ENCODE peak calls at places on chromosomes 12 and 14, in five cellular contexts. Y is glutamatergic neuron, B is OCI-LY7, V is left ventricle myocardium inferior, G is WTC11. O is an unnamed sample.

GRCh38 chr12:14937689-14938088 is 648 bp downstream of the ERP27 start:
- DNase-seq in Y (no peak), B (no peak), V (no peak), G (peak), O (no peak)

GRCh38 chr14:56005580-56006053 is 112.6 kb upstream of the PELI2 start:
- DNase-seq in Y (peak), B (no peak), V (no peak), G (no peak), O (no peak)

GRCh38 chr12:88052686-88053085 is 23.5 kb upstream of the C12orf50 start:
- DNase-seq in Y (peak), B (peak), V (no peak), G (peak), O (no peak)

GRCh38 chr12:48193623-48194022 is 9.5 kb downstream of the OR10AD1 start:
- DNase-seq in Y (no peak), B (no peak), V (no peak), G (no peak), O (no peak)

GRCh38 chr14:104876251-104876699 is 11.2 kb downstream of the CEP170B start:
- DNase-seq in Y (peak), B (peak), V (no peak), G (peak), O (no peak)

GRCh38 chr14:72745991-72746980 is 147.6 kb downstream of the DPF3 start:
- DNase-seq in Y (no peak), B (no peak), V (no peak), G (no peak), O (no peak)

GRCh38 chr12:94855853-94856252 is 147.6 kb downstream of the NDUFA12 start:
- DNase-seq in Y (no peak), B (no peak), V (no peak), G (no peak), O (no peak)

GRCh38 chr12:12442548-12443071 is 85.7 kb downstream of the BORCS5 start:
- DNase-seq in Y (no peak), B (no peak), V (no peak), G (no peak), O (no peak)

GRCh38 chr14:64569108-64570045 is 19.6 kb downstream of the PPP1R36 start:
- DNase-seq in Y (no peak), B (no peak), V (peak), G (no peak), O (no peak)

GRCh38 chr12:101782544-101782855 is 43.2 kb upstream of the SYCP3 start:
- DNase-seq in Y (no peak), B (no peak), V (no peak), G (no peak), O (no peak)

GRCh38 chr12:76706099-76706498 is 57.8 kb upstream of the ZDHHC17 start:
- DNase-seq in Y (no peak), B (peak), V (no peak), G (no peak), O (no peak)

GRCh38 chr12:32776258-32776657 is 20.6 kb upstream of the YARS2 start:
- DNase-seq in Y (no peak), B (no peak), V (no peak), G (no peak), O (no peak)

GRCh38 chr12:93571854-93572711 is at the start of gene SOCS2:
- DNase-seq in Y (peak), B (no peak), V (peak), G (peak), O (peak)

GRCh38 chr12:95141305-95141704 is 67.9 kb upstream of the NR2C1 start:
- DNase-seq in Y (no peak), B (no peak), V (no peak), G (no peak), O (no peak)

GRCh38 chr12:80472241-80472640 is 28.2 kb downstream of the PTPRQ start:
- DNase-seq in Y (no peak), B (no peak), V (no peak), G (no peak), O (no peak)

GRCh38 chr12:130762319-130762675 is 46.2 kb upstream of the RIMBP2 start:
- DNase-seq in Y (no peak), B (no peak), V (no peak), G (no peak), O (no peak)

GRCh38 chr12:12803186-12803585 is 10.0 kb upstream of the DDX47 start:
- DNase-seq in Y (no peak), B (peak), V (no peak), G (no peak), O (peak)

GRCh38 chr14:89304972-89305703 is 111.9 kb downstream of the FOXN3 start:
- DNase-seq in Y (no peak), B (peak), V (no peak), G (no peak), O (no peak)

GRCh38 chr12:91910871-91911388 is 234.7 kb downstream of the BTG1 start:
- DNase-seq in Y (no peak), B (peak), V (no peak), G (no peak), O (no peak)

GRCh38 chr12:122126342-122126635 is 47.7 kb downstream of the IL31 start:
- DNase-seq in Y (no peak), B (no peak), V (no peak), G (no peak), O (no peak)

GRCh38 chr14:104856157-104856868 is 8.8 kb upstream of the CEP170B start:
- DNase-seq in Y (no peak), B (no peak), V (no peak), G (no peak), O (no peak)

GRCh38 chr12:6604254-6605029 is 2.7 kb downstream of the CHD4 start:
- DNase-seq in Y (no peak), B (no peak), V (no peak), G (no peak), O (no peak)

GRCh38 chr12:124904306-124905098 is 9.9 kb downstream of the UBC start:
- DNase-seq in Y (peak), B (no peak), V (peak), G (no peak), O (peak)

GRCh38 chr12:88036368-88036965 is 7.3 kb upstream of the C12orf50 start:
- DNase-seq in Y (no peak), B (peak), V (no peak), G (no peak), O (no peak)

GRCh38 chr12:40158592-40159111 is 52.8 kb upstream of the SLC2A13 start:
- DNase-seq in Y (no peak), B (no peak), V (no peak), G (no peak), O (no peak)

GRCh38 chr14:42855159-42855558 is 1248.5 kb downstream of the LRFN5 start:
- DNase-seq in Y (no peak), B (no peak), V (no peak), G (no peak), O (no peak)

GRCh38 chr12:63150255-63151060 is 543 bp downstream of the AVPR1A start:
- DNase-seq in Y (peak), B (no peak), V (peak), G (peak), O (peak)

GRCh38 chr14:92688434-92689375 is 59.7 kb downstream of the LGMN start:
- DNase-seq in Y (no peak), B (no peak), V (no peak), G (no peak), O (peak)

GRCh38 chr14:105394714-105395537 is 3.4 kb upstream of the TEX22 start:
- DNase-seq in Y (no peak), B (no peak), V (no peak), G (no peak), O (peak)

GRCh38 chr12:53219956-53220856 is 11.8 kb downstream of the RARG start:
- DNase-seq in Y (peak), B (peak), V (peak), G (peak), O (peak)

GRCh38 chr14:30601579-30601916 is 20.6 kb upstream of the SCFD1 start:
- DNase-seq in Y (no peak), B (no peak), V (no peak), G (no peak), O (no peak)

GRCh38 chr14:31205681-31206535 is 1.7 kb downstream of the HECTD1 start:
- DNase-seq in Y (no peak), B (peak), V (no peak), G (no peak), O (no peak)

GRCh38 chr14:69990319-69990718 is 111.1 kb downstream of the SMOC1 start:
- DNase-seq in Y (no peak), B (no peak), V (no peak), G (no peak), O (no peak)

GRCh38 chr12:118500302-118500701 is 123.9 kb downstream of the SUDS3 start:
- DNase-seq in Y (no peak), B (no peak), V (no peak), G (no peak), O (no peak)

DNA sequence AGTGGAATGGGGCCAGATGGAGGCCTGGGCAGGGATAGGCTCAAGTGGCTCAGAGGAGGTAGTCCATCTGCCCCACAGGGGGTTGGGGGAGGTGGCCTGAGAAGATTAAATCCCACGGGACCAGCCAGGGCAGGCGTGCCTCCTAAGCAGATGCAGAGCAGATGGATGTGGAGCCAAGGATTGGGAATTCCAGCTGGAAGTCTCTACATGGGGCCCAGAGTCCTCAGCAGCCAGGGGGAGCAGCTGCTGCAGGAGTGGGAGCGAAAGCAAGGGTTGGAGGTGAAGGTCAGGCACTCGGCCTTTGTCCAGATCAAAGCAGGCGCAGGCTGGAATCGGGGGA is 42.4 kb upstream of the VRK1 start:
- DNase-seq in Y (peak), B (no peak), V (no peak), G (peak), O (no peak)
- TF ChIP-seq CTCF in Y (no peak), B (no peak), V (no peak), G (no peak), O (no peak)

DNA sequence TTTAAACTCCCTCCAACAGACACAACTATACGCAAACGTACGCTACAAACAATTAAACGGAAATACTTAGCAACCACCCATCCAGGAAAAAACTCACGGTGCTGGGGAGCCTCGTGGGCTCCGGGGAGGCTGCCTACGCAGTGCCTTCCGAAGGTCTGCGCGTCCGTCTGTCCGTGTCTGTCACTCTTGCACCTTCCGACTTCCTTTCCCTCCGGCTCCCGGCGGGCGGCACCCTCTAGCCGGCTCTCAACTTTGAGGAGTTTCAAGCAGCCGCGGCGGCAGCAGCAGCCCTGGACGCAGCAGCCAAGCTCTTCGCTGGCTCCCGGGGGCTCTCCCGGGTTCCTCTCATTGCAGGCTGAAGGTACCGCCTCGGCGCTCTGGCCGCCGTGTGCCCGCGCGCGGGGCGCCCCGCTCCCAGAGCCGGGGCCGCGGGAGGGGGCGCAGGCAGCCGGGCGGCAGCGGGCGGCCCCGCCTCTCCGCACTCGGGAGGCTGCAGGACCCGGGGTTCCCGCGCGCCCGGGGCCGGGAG is at the start of gene PCED1B:
- DNase-seq in Y (peak), B (peak), V (peak), G (peak), O (peak)
- TF ChIP-seq CTCF in Y (no peak), B (peak), V (peak), G (no peak), O (no peak)

GRCh38 chr12:10749700-10750384 is 26.7 kb upstream of the YBX3 start:
- DNase-seq in Y (peak), B (peak), V (peak), G (peak), O (peak)

GRCh38 chr12:10756194-10756593 is 33.1 kb upstream of the YBX3 start:
- DNase-seq in Y (no peak), B (no peak), V (no peak), G (no peak), O (no peak)

GRCh38 chr12:10747730-10748129 is 24.6 kb upstream of the YBX3 start:
- DNase-seq in Y (no peak), B (no peak), V (no peak), G (no peak), O (no peak)

GRCh38 chr12:10753066-10753465 is 29.9 kb upstream of the YBX3 start:
- DNase-seq in Y (no peak), B (no peak), V (no peak), G (no peak), O (no peak)

DNA sequence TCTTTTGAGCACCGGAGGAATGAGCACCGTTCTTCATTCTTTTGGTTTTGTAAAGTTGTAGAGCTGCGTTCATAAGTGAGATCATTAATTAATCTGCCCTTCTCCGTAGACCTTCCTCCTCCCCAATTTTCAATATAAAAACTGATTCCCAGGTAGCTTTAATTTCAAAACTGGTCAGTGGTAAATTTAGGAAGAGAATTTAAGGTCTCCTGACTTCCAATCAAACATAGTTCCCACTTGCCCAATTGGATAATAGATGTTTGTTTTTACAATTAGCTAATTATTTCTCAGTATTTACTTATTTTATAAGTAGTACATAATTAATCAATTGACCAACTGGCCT is 27.2 kb upstream of the YBX3 start:
- DNase-seq in Y (no peak), B (no peak), V (no peak), G (no peak), O (no peak)
- TF ChIP-seq CTCF in Y (peak), B (peak), V (peak), G (no peak), O (no peak)

GRCh38 chr14:21852061-21852664 is 178.5 kb upstream of the OR4E1 start:
- DNase-seq in Y (peak), B (peak), V (no peak), G (peak), O (peak)
- TF ChIP-seq CTCF in Y (peak), B (peak), V (peak), G (peak), O (peak)

GRCh38 chr12:56684745-56685369 is 3.2 kb downstream of the PTGES3 start:
- DNase-seq in Y (no peak), B (no peak), V (no peak), G (peak), O (no peak)

GRCh38 chr12:56687225-56688128 is 607 bp downstream of the PTGES3 start:
- DNase-seq in Y (peak), B (peak), V (peak), G (peak), O (peak)

GRCh38 chr12:56688846-56689113 is 696 bp upstream of the PTGES3 start:
- DNase-seq in Y (no peak), B (no peak), V (no peak), G (no peak), O (no peak)

GRCh38 chr12:56694161-56694560 is 6.1 kb upstream of the PTGES3 start:
- DNase-seq in Y (no peak), B (no peak), V (no peak), G (no peak), O (no peak)

DNA sequence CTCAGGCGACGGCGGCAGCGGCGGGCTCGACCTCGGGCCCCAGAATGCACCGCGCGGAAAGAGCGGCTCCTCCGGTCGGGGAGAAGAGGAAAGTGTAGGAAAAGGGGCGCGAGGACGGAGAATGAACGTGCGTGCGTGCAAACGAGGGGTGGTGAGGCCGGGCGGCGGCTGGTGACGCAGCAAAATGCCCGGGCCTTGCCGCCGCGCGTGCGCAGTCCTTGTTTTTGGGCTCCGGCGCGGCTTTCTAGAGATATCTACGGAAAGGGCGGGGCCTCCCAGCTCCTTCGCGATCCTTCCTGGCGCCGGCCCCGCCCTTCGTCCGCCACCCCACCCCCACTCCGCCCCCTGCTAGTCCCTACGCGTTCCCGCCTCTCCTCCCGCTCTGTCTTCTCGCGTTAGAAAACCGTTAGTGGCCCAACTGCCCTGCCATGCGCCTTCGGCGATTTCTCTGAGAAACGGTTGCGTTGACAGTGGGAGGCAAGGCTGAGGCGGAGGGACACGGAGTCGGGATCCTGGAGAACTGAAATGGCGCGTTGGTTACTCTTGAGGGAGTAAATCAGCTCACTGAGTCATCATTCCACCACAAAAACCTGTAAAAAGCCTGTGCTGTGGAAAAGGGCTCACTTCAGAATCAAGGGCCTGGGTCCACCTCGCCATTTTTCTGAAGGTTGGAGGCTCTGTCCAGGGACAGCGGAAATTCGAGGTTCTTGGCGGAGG is at the start of gene PTGES3:
- DNase-seq in Y (peak), B (peak), V (peak), G (peak), O (peak)
- TF ChIP-seq CTCF in Y (no peak), B (no peak), V (no peak), G (no peak), O (no peak)

O was measured in pancreas.